ENCODE peak calls at places on chromosomes 1 and 21, in five cellular contexts. L, O, M, T and Z are unnamed samples.

GRCh38 chr1:31872658-31873636 is 57.1 kb upstream of the SPOCD1 start:
- DNase-seq in L (no peak), O (no peak), M (no peak), T (no peak), Z (no peak)

GRCh38 chr1:1430114-1430982 is 5.1 kb upstream of the VWA1 start:
- DNase-seq in L (no peak), O (no peak), M (no peak), T (no peak), Z (no peak)

GRCh38 chr21:40386301-40386911 is 460.6 kb downstream of the DSCAM start:
- DNase-seq in L (peak), O (peak), M (no peak), T (no peak), Z (peak)

GRCh38 chr1:208538587-208538986 is 294.4 kb upstream of the PLXNA2 start:
- DNase-seq in L (no peak), O (no peak), M (no peak), T (no peak), Z (no peak)

GRCh38 chr1:201332021-201332420 is 45.5 kb downstream of the TNNT2 start:
- DNase-seq in L (no peak), O (no peak), M (no peak), T (no peak), Z (no peak)

GRCh38 chr1:240468616-240469015 is 143.3 kb downstream of the GREM2 start:
- DNase-seq in L (no peak), O (no peak), M (no peak), T (no peak), Z (no peak)

GRCh38 chr21:46634966-46635323 is 529 bp upstream of the PRMT2 start:
- DNase-seq in L (peak), O (no peak), M (peak), T (peak), Z (peak)

GRCh38 chr1:67500413-67500959 is 70.3 kb upstream of the SERBP1 start:
- DNase-seq in L (peak), O (peak), M (peak), T (peak), Z (peak)

GRCh38 chr1:19163261-19163660 is 46.8 kb downstream of the UBR4 start:
- DNase-seq in L (no peak), O (no peak), M (no peak), T (no peak), Z (no peak)

GRCh38 chr21:35528109-35529042 is 479.3 kb upstream of the RUNX1 start:
- DNase-seq in L (no peak), O (no peak), M (no peak), T (no peak), Z (no peak)

GRCh38 chr1:178055093-178055492 is 38.8 kb upstream of the RASAL2 start:
- DNase-seq in L (no peak), O (no peak), M (no peak), T (no peak), Z (no peak)

DNA sequence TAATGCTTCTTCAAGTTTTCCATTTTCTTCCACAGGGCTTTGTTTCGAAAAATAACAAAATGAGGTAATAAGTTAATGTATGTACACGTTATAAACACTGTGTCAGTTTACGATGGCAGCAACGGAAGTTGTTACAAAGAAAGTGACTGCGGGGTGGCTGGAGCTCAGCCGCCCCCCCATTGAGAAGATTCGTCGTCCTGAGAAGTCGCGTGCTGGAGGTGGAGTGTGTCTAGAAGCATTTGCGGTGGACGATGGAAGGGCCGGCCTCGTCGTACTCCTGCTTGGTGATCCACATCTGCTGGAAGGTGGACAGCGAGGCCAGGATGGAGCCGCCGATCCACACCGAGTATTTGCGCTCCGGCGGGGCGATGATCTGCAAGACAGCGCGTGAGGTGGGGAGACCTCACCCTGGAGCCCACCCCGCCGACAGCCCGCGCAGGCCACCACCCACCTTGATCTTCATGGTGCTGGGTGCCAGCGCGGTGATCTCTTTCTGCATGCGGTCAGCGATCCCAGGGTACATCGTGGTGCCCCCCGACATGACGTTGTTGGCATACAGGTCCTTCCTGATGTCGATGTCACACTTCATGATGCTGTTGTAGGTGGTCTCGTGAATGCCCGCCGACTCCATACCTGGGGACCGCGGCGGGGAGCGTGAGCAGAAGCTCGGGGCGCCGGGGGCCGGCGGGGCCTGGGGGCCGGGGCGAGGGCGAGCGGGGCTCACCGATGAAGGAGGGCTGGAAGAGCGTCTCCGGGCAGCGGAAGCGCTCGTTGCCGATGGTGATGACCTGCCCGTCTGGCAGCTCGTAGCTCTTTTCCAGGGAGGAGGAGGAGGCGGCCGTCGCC is 2.4 kb downstream of the ACTA1 start:
- DNase-seq in L (no peak), O (no peak), M (no peak), T (no peak), Z (no peak)
- H3K4me3 ChIP-seq in L (peak), O (no peak), M (no peak), T (no peak), Z (peak)

DNA sequence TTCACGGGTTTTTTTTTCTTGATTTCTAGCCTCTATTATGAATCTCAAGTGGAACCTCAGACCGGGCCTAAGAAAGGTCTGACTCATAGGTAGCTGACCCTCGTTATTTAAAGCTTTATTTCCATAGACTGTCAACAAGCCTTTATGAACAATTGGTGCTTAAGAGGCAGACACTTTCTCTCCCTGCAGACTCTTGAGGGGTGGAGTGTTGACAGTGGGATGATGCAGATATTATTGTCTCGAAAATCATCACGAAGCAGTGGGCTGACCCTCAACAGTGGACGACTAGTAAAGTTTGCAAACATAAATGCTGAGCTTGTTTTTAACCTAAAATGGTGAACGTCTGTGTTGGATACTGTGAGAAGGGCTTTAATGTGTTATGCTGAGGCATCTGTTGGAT is 1.8 kb downstream of the SFT2D2 start:
- DNase-seq in L (no peak), O (no peak), M (no peak), T (no peak), Z (no peak)
- TF ChIP-seq YY1 in L (no peak), O (no peak), M (no peak), T (no peak), Z (no peak)

GRCh38 chr1:5764464-5764863 is 227.8 kb downstream of the NPHP4 start:
- DNase-seq in L (no peak), O (no peak), M (no peak), T (no peak), Z (no peak)
- TF ChIP-seq ZNF274 in L (no peak), O (no peak), M (no peak), T (no peak), Z (no peak)

GRCh38 chr1:6414443-6414844 is 5.3 kb downstream of the HES2 start:
- DNase-seq in L (no peak), O (peak), M (peak), T (peak), Z (no peak)
- H3K4me3 ChIP-seq in L (no peak), O (no peak), M (peak), T (no peak), Z (no peak)

GRCh38 chr1:198153103-198153502 is 3.7 kb upstream of the NEK7 start:
- DNase-seq in L (no peak), O (no peak), M (no peak), T (no peak), Z (no peak)
- TF ChIP-seq YY1 in L (no peak), O (no peak), M (no peak), T (no peak), Z (no peak)

GRCh38 chr1:180513531-180513930 is 11.2 kb upstream of the ACBD6 start:
- DNase-seq in L (no peak), O (no peak), M (no peak), T (no peak), Z (no peak)
- TF ChIP-seq ZNF274 in L (no peak), O (no peak), M (no peak), T (no peak), Z (no peak)

GRCh38 chr1:176815621-176816020 is 348.9 kb downstream of the ASTN1 start:
- DNase-seq in L (no peak), O (no peak), M (no peak), T (no peak), Z (no peak)

GRCh38 chr1:176816232-176816631 is 348.3 kb downstream of the ASTN1 start:
- DNase-seq in L (no peak), O (no peak), M (no peak), T (no peak), Z (no peak)

DNA sequence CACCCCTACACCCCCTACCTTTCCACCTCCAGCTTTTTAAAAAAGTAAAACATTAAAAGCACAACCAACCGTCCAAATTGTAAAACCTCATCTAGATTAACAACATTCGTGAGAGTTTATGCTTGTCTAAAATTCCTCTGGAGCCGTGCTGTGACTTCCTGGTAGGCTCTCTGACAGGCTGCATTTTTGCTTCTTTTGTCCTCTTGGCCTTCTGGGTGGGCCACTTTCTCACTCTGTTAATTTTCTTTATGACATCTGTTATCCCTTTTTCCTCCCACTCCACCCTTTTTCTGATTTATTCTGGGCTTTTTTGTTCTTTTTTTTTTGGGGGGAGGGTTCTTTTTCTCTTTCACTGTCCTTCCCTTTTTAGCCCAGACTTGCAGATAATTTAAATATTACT is 348.9 kb downstream of the PAPPA2 start:
- DNase-seq in L (no peak), O (no peak), M (no peak), T (no peak), Z (no peak)
- H3K4me3 ChIP-seq in L (no peak), O (no peak), M (no peak), T (no peak), Z (no peak)

DNA sequence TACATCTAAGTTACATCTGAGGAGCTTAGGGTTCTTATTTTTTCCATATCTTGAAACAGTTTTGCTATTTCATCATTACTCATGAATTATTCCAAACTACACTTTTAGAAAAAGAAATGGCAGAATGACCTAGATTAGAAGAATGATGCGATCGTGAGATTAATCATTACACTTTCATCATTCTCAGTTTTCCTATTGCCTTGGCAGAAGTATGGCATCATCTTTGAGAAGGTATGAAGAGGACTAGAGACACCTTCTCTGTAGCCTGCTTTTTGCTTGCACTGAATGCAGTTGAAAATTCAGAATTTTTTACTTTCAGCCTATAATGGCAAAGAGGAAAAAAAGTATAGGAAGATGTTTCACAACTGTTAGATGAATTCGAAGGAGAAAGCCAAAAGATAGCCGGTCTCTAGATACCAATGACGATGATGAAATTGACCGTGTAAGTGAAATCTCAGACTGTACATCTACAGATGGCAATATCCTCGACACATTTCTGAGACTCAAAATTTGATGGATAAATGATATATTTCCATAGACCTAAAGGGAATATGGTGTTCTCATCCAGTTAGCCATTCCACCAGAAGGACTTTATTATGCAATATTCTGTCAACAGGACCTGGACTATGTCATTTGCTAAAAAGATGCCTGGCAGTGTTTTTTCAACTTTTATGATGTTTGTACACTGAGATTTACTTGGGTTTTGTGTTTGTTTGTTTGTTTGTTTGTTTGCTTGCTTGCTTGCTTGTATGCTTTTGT is 191.8 kb downstream of the TOMM20 start:
- DNase-seq in L (no peak), O (no peak), M (no peak), T (no peak), Z (no peak)
- TF ChIP-seq YY1 in L (no peak), O (no peak), M (no peak), T (no peak), Z (no peak)

DNA sequence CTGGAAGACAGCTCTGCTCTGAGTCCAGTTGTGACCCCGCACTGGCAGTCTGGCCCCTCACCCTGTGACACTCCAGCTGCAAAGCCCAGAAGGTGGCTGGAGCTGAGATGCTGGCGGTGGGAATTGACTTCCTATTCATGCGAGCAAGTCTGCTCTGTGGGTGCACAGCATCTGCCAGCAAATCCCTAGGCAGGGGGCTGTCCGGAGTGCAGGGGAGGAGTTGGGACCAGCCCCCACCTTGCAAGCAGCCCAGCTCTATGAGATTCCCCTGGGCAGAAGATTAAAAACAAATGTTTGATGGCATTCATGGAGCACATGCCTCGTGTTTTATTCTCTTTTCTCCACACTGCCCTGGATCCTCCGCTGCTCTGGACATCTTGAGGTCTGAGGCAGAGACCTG is 596.9 kb downstream of the KIF26B start:
- DNase-seq in L (no peak), O (no peak), M (no peak), T (no peak), Z (no peak)
- TF ChIP-seq ZNF274 in L (no peak), O (no peak), M (no peak), T (no peak), Z (no peak)

GRCh38 chr1:203325004-203325417 is 19.7 kb downstream of the BTG2 start:
- DNase-seq in L (no peak), O (no peak), M (no peak), T (peak), Z (no peak)

GRCh38 chr1:203322480-203323179 is 17.3 kb downstream of the BTG2 start:
- DNase-seq in L (no peak), O (no peak), M (no peak), T (no peak), Z (no peak)

GRCh38 chr1:203325418-203326091 is 20.2 kb downstream of the BTG2 start:
- DNase-seq in L (no peak), O (no peak), M (no peak), T (no peak), Z (no peak)

GRCh38 chr1:203323587-203323986 is 18.3 kb downstream of the BTG2 start:
- DNase-seq in L (no peak), O (no peak), M (no peak), T (no peak), Z (no peak)

DNA sequence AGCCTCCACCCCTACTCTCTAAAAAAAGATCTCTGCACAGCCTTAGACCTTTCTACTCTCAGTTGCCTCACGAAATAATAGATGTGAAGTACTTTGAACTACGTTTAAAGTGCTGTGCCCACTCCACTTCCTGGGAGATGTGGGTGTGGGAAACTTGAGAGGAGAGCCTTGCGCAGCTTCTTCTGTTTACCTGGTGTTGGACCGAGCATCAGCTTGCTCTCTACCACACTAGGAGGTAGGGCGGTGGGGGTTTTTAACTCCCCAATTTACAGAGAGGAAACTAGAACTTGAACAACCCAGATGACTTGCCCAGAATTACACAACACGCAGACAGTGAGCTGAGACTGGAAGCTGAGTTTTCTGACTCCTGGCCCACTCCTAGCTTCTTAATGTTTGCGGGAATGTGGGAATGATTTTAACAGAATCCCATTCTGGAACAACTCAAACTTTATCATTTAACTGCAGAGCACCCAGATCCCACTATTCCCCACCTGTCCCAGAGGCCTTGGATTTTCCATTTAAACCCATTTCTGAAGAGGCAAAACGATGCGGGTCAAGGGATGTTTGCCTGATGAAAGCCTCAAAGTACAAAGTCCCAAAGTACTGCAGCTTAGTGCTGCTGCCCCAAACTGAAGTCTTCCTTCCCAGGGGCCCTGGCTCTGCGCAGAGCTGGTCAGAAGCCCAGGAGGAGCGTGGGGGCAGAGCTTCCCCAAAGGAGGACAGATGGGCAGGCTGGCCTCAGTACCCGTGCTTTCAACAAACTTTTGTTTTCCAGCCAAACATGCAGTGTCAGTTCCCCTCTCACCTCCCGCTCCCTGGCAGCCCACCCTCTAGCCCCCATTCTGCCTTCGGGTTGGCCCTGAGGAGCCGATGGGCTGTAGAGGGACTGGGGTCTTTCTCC is 19.0 kb downstream of the BTG2 start:
- DNase-seq in L (no peak), O (no peak), M (no peak), T (no peak), Z (no peak)
- H3K4me3 ChIP-seq in L (no peak), O (no peak), M (no peak), T (peak), Z (no peak)